ENCODE peak calls at places on chromosomes 11 and 22, in nine cellular contexts. G is activated T-cell treated with anti-CD3 and anti-CD28 coated beads, Interleukin-2, amount 50 U/mL, for 4 hours; N is CD4-positive, alpha-beta T cell; A is activated naive CD4-positive, alpha-beta T cell treated with anti-CD3 and anti-CD28 coated beads, Interleukin-2, amount 50 U/mL, for 72 hours; Q is psoas muscle; S is pancreas; E is left lung; W is activated CD4-positive, alpha-beta T cell treated with anti-CD3 and anti-CD28 coated beads for 36 hours; P is RWPE2. T is an unnamed sample.

GRCh38 chr11:90556026-90556425 is 333.2 kb upstream of the CHORDC1 start:
- ATAC-seq in G (no peak), N (no peak), A (no peak), Q (no peak), S (no peak), E (no peak), W (no peak), P (no peak), T (no peak)

GRCh38 chr11:120612363-120613263 is 101.1 kb downstream of the GRIK4 start:
- ATAC-seq in G (peak), N (no peak), A (peak), Q (no peak), S (no peak), E (peak), W (peak), P (no peak), T (peak)

GRCh38 chr22:22936915-22937656 is 49.5 kb downstream of the IGLL5 start:
- ATAC-seq in G (no peak), N (no peak), A (no peak), Q (no peak), S (no peak), E (no peak), W (no peak), P (no peak), T (no peak)

GRCh38 chr11:47305734-47306483 is 36.0 kb downstream of the MADD start:
- ATAC-seq in G (no peak), N (no peak), A (peak), Q (peak), S (peak), E (no peak), W (no peak), P (no peak), T (no peak)

GRCh38 chr11:112658521-112658920 is 302.7 kb upstream of the NCAM1 start:
- ATAC-seq in G (no peak), N (no peak), A (no peak), Q (no peak), S (no peak), E (no peak), W (no peak), P (no peak), T (no peak)

GRCh38 chr11:121589946-121590537 is 137.3 kb upstream of the SORL1-AS1 start:
- ATAC-seq in G (peak), N (no peak), A (peak), Q (no peak), S (no peak), E (no peak), W (peak), P (no peak), T (peak)

GRCh38 chr22:37256075-37256726 is 12.1 kb upstream of the RAC2 start:
- ATAC-seq in G (no peak), N (no peak), A (no peak), Q (no peak), S (no peak), E (no peak), W (no peak), P (no peak), T (no peak)

GRCh38 chr11:24142062-24142461 is 354.8 kb upstream of the LUZP2 start:
- ATAC-seq in G (no peak), N (no peak), A (no peak), Q (no peak), S (no peak), E (no peak), W (no peak), P (no peak), T (no peak)

GRCh38 chr22:35023692-35024363 is 42.1 kb upstream of the ISX start:
- ATAC-seq in G (no peak), N (no peak), A (peak), Q (no peak), S (peak), E (peak), W (no peak), P (peak), T (peak)

GRCh38 chr11:46969379-46969778 is 32.8 kb downstream of the CSTPP1 start:
- ATAC-seq in G (no peak), N (no peak), A (no peak), Q (no peak), S (no peak), E (no peak), W (no peak), P (no peak), T (no peak)

T was measured in activated T-helper 17 cell treated with anti-CD3 and anti-CD28 coated beads, Interleukin-2, amount 50 U/mL, for 72 hours.